ENCODE peak calls at places on chromosome 2, in ten cellular contexts. One of them, this sample, is unnamed. For H3K36me3, the result is how much of the 10 kb centered on the place peaks cover.

GRCh38 chr2:144042751-144043150 is 477.2 kb downstream of the ZEB2 start:
- DNase-seq in endodermal cell: no peak
- DNase-seq in pancreas: no peak
- DNase-seq in neural progenitor cell: no peak
- DNase-seq in fibroblast of lung: no peak
- DNase-seq in uterus: no peak
- DNase-seq in GM06990: no peak
- DNase-seq in right atrium auricular region: no peak
- DNase-seq in lower lobe of right lung: no peak
- DNase-seq in cardiac muscle cell: no peak
- DNase-seq in this sample: no peak

GRCh38 chr2:76965772-76966171 is 556.4 kb downstream of the LRRTM4 start:
- DNase-seq in endodermal cell: no peak
- DNase-seq in fibroblast of lung: no peak
- DNase-seq in cardiac muscle cell: no peak
- DNase-seq in neural progenitor cell: no peak
- DNase-seq in right atrium auricular region: no peak
- DNase-seq in lower lobe of right lung: no peak
- DNase-seq in GM06990: no peak
- DNase-seq in uterus: no peak
- DNase-seq in pancreas: no peak
- DNase-seq in this sample: no peak

GRCh38 chr2:168574856-168575630 is 119.0 kb downstream of the CERS6 start:
- DNase-seq in pancreas: no peak
- DNase-seq in cardiac muscle cell: no peak
- DNase-seq in fibroblast of lung: peak
- DNase-seq in neural progenitor cell: no peak
- DNase-seq in lower lobe of right lung: no peak
- DNase-seq in GM06990: no peak
- DNase-seq in right atrium auricular region: no peak
- DNase-seq in endodermal cell: no peak
- DNase-seq in uterus: no peak
- DNase-seq in this sample: no peak

GRCh38 chr2:70087703-70088507 is 628 bp downstream of the PCBP1 start:
- DNase-seq in fibroblast of lung: peak
- DNase-seq in endodermal cell: peak
- DNase-seq in cardiac muscle cell: peak
- DNase-seq in lower lobe of right lung: peak
- DNase-seq in pancreas: peak
- DNase-seq in neural progenitor cell: peak
- DNase-seq in GM06990: peak
- DNase-seq in right atrium auricular region: peak
- DNase-seq in uterus: peak
- DNase-seq in this sample: peak

GRCh38 chr2:74919827-74920226 is 38.6 kb upstream of the POLE4 start:
- DNase-seq in lower lobe of right lung: peak
- DNase-seq in right atrium auricular region: no peak
- DNase-seq in GM06990: peak
- DNase-seq in fibroblast of lung: peak
- DNase-seq in endodermal cell: peak
- DNase-seq in pancreas: peak
- DNase-seq in uterus: peak
- DNase-seq in cardiac muscle cell: peak
- DNase-seq in neural progenitor cell: peak
- DNase-seq in this sample: peak

GRCh38 chr2:102003696-102004095 is 11.9 kb downstream of the IL1R2 start:
- DNase-seq in lower lobe of right lung: no peak
- DNase-seq in neural progenitor cell: no peak
- DNase-seq in endodermal cell: no peak
- DNase-seq in right atrium auricular region: no peak
- DNase-seq in GM06990: no peak
- DNase-seq in uterus: no peak
- DNase-seq in fibroblast of lung: no peak
- DNase-seq in pancreas: no peak
- DNase-seq in cardiac muscle cell: no peak
- DNase-seq in this sample: no peak

GRCh38 chr2:184735611-184736010 is 137.3 kb downstream of the ZNF804A start:
- DNase-seq in GM06990: no peak
- DNase-seq in uterus: no peak
- DNase-seq in lower lobe of right lung: no peak
- DNase-seq in neural progenitor cell: no peak
- DNase-seq in cardiac muscle cell: no peak
- DNase-seq in pancreas: no peak
- DNase-seq in right atrium auricular region: no peak
- DNase-seq in fibroblast of lung: no peak
- DNase-seq in endodermal cell: no peak
- DNase-seq in this sample: no peak

GRCh38 chr2:56444339-56444738 is 260.5 kb downstream of the CCDC85A start:
- DNase-seq in endodermal cell: no peak
- DNase-seq in fibroblast of lung: no peak
- DNase-seq in lower lobe of right lung: no peak
- DNase-seq in right atrium auricular region: no peak
- DNase-seq in GM06990: no peak
- DNase-seq in pancreas: peak
- DNase-seq in uterus: no peak
- DNase-seq in cardiac muscle cell: no peak
- DNase-seq in neural progenitor cell: peak
- DNase-seq in this sample: peak

GRCh38 chr2:203105996-203106395 is 91.3 kb downstream of the NBEAL1 start:
- DNase-seq in endodermal cell: no peak
- DNase-seq in fibroblast of lung: no peak
- DNase-seq in cardiac muscle cell: peak
- DNase-seq in neural progenitor cell: no peak
- DNase-seq in pancreas: no peak
- DNase-seq in lower lobe of right lung: no peak
- DNase-seq in uterus: no peak
- DNase-seq in GM06990: no peak
- DNase-seq in right atrium auricular region: no peak
- DNase-seq in this sample: no peak

GRCh38 chr2:19649107-19649506 is 252.7 kb downstream of the TTC32 start:
- DNase-seq in uterus: no peak
- DNase-seq in neural progenitor cell: no peak
- DNase-seq in pancreas: no peak
- DNase-seq in lower lobe of right lung: no peak
- DNase-seq in endodermal cell: no peak
- DNase-seq in cardiac muscle cell: peak
- DNase-seq in right atrium auricular region: no peak
- DNase-seq in GM06990: no peak
- DNase-seq in fibroblast of lung: peak
- DNase-seq in this sample: no peak

GRCh38 chr2:18991177-18992168 is 366.9 kb downstream of the OSR1 start:
- DNase-seq in cardiac muscle cell: peak
- DNase-seq in fibroblast of lung: peak
- DNase-seq in pancreas: peak
- DNase-seq in neural progenitor cell: no peak
- DNase-seq in right atrium auricular region: peak
- DNase-seq in lower lobe of right lung: peak
- DNase-seq in GM06990: no peak
- DNase-seq in uterus: peak
- DNase-seq in endodermal cell: no peak
- DNase-seq in this sample: no peak

GRCh38 chr2:23565814-23566213 is 180.8 kb downstream of the KLHL29 start:
- DNase-seq in uterus: no peak
- DNase-seq in lower lobe of right lung: no peak
- DNase-seq in cardiac muscle cell: no peak
- DNase-seq in pancreas: no peak
- DNase-seq in fibroblast of lung: no peak
- DNase-seq in neural progenitor cell: no peak
- DNase-seq in GM06990: no peak
- DNase-seq in endodermal cell: no peak
- DNase-seq in right atrium auricular region: no peak
- DNase-seq in this sample: no peak

GRCh38 chr2:23565374-23565773 is 180.4 kb downstream of the KLHL29 start:
- DNase-seq in pancreas: no peak
- DNase-seq in right atrium auricular region: no peak
- DNase-seq in endodermal cell: no peak
- DNase-seq in uterus: no peak
- DNase-seq in fibroblast of lung: no peak
- DNase-seq in GM06990: no peak
- DNase-seq in neural progenitor cell: no peak
- DNase-seq in lower lobe of right lung: no peak
- DNase-seq in cardiac muscle cell: no peak
- DNase-seq in this sample: no peak

GRCh38 chr2:23564618-23564967 is 179.6 kb downstream of the KLHL29 start:
- DNase-seq in lower lobe of right lung: no peak
- DNase-seq in right atrium auricular region: peak
- DNase-seq in uterus: no peak
- DNase-seq in neural progenitor cell: no peak
- DNase-seq in cardiac muscle cell: no peak
- DNase-seq in fibroblast of lung: no peak
- DNase-seq in GM06990: no peak
- DNase-seq in pancreas: no peak
- DNase-seq in endodermal cell: no peak
- DNase-seq in this sample: no peak

GRCh38 chr2:23567382-23567781 is 182.4 kb downstream of the KLHL29 start:
- DNase-seq in fibroblast of lung: no peak
- DNase-seq in cardiac muscle cell: no peak
- DNase-seq in endodermal cell: no peak
- DNase-seq in neural progenitor cell: no peak
- DNase-seq in right atrium auricular region: no peak
- DNase-seq in lower lobe of right lung: no peak
- DNase-seq in GM06990: no peak
- DNase-seq in uterus: no peak
- DNase-seq in pancreas: no peak
- DNase-seq in this sample: no peak

GRCh38 chr2:23566236-23567142 is 181.5 kb downstream of the KLHL29 start:
- DNase-seq in fibroblast of lung: no peak
- DNase-seq in GM06990: no peak
- DNase-seq in pancreas: no peak
- DNase-seq in neural progenitor cell: peak
- DNase-seq in cardiac muscle cell: no peak
- DNase-seq in lower lobe of right lung: no peak
- DNase-seq in right atrium auricular region: no peak
- DNase-seq in uterus: no peak
- DNase-seq in endodermal cell: peak
- DNase-seq in this sample: no peak
- TF ChIP-seq CTCF in fibroblast of lung: peak
- TF ChIP-seq CTCF in GM06990: peak
- TF ChIP-seq CTCF in pancreas: no peak
- TF ChIP-seq CTCF in neural progenitor cell: peak
- TF ChIP-seq CTCF in cardiac muscle cell: peak
- TF ChIP-seq CTCF in lower lobe of right lung: peak
- TF ChIP-seq CTCF in right atrium auricular region: no peak
- TF ChIP-seq CTCF in uterus: peak
- TF ChIP-seq CTCF in endodermal cell: peak
- TF ChIP-seq CTCF in this sample: peak

GRCh38 chr2:73244580-73244979 is 10.5 kb downstream of the CCT7 start:
- DNase-seq in fibroblast of lung: no peak
- DNase-seq in endodermal cell: no peak
- DNase-seq in pancreas: no peak
- DNase-seq in GM06990: no peak
- DNase-seq in uterus: no peak
- DNase-seq in cardiac muscle cell: no peak
- DNase-seq in right atrium auricular region: no peak
- DNase-seq in neural progenitor cell: no peak
- DNase-seq in lower lobe of right lung: no peak
- DNase-seq in this sample: peak

GRCh38 chr2:73246850-73247249 is 12.7 kb downstream of the CCT7 start:
- DNase-seq in endodermal cell: no peak
- DNase-seq in lower lobe of right lung: no peak
- DNase-seq in right atrium auricular region: no peak
- DNase-seq in neural progenitor cell: no peak
- DNase-seq in cardiac muscle cell: no peak
- DNase-seq in uterus: no peak
- DNase-seq in pancreas: no peak
- DNase-seq in GM06990: no peak
- DNase-seq in fibroblast of lung: no peak
- DNase-seq in this sample: no peak

GRCh38 chr2:73239776-73240175 is 5.7 kb downstream of the CCT7 start:
- DNase-seq in neural progenitor cell: no peak
- DNase-seq in fibroblast of lung: peak
- DNase-seq in GM06990: no peak
- DNase-seq in pancreas: no peak
- DNase-seq in cardiac muscle cell: peak
- DNase-seq in lower lobe of right lung: no peak
- DNase-seq in right atrium auricular region: no peak
- DNase-seq in endodermal cell: no peak
- DNase-seq in uterus: no peak
- DNase-seq in this sample: no peak

GRCh38 chr2:73238976-73239375 is 4.9 kb downstream of the CCT7 start:
- DNase-seq in GM06990: no peak
- DNase-seq in right atrium auricular region: no peak
- DNase-seq in cardiac muscle cell: no peak
- DNase-seq in endodermal cell: no peak
- DNase-seq in fibroblast of lung: no peak
- DNase-seq in pancreas: no peak
- DNase-seq in uterus: no peak
- DNase-seq in neural progenitor cell: no peak
- DNase-seq in lower lobe of right lung: no peak
- DNase-seq in this sample: no peak

GRCh38 chr2:73243884-73244570 is 9.9 kb downstream of the CCT7 start:
- DNase-seq in neural progenitor cell: no peak
- DNase-seq in cardiac muscle cell: peak
- DNase-seq in right atrium auricular region: no peak
- DNase-seq in uterus: no peak
- DNase-seq in GM06990: no peak
- DNase-seq in fibroblast of lung: peak
- DNase-seq in endodermal cell: peak
- DNase-seq in lower lobe of right lung: no peak
- DNase-seq in pancreas: no peak
- DNase-seq in this sample: peak
- H3K36me3 ChIP-seq in neural progenitor cell: under half
- H3K36me3 ChIP-seq in cardiac muscle cell: half or more
- H3K36me3 ChIP-seq in right atrium auricular region: half or more
- H3K36me3 ChIP-seq in uterus: under half
- H3K36me3 ChIP-seq in GM06990: under half
- H3K36me3 ChIP-seq in fibroblast of lung: under half
- H3K36me3 ChIP-seq in endodermal cell: half or more
- H3K36me3 ChIP-seq in lower lobe of right lung: half or more
- H3K36me3 ChIP-seq in pancreas: under half
- H3K36me3 ChIP-seq in this sample: half or more

GRCh38 chr2:38722271-38723115 is 28.7 kb downstream of the SRSF7 start:
- DNase-seq in GM06990: peak
- DNase-seq in cardiac muscle cell: no peak
- DNase-seq in uterus: peak
- DNase-seq in pancreas: no peak
- DNase-seq in endodermal cell: no peak
- DNase-seq in fibroblast of lung: no peak
- DNase-seq in neural progenitor cell: no peak
- DNase-seq in lower lobe of right lung: no peak
- DNase-seq in right atrium auricular region: peak
- DNase-seq in this sample: no peak
- H3K4me3 ChIP-seq in GM06990: peak
- H3K4me3 ChIP-seq in cardiac muscle cell: no peak
- H3K4me3 ChIP-seq in uterus: no peak
- H3K4me3 ChIP-seq in pancreas: no peak
- H3K4me3 ChIP-seq in endodermal cell: no peak
- H3K4me3 ChIP-seq in fibroblast of lung: no peak
- H3K4me3 ChIP-seq in neural progenitor cell: no peak
- H3K4me3 ChIP-seq in lower lobe of right lung: no peak
- H3K4me3 ChIP-seq in right atrium auricular region: no peak
- H3K4me3 ChIP-seq in this sample: no peak

DNA sequence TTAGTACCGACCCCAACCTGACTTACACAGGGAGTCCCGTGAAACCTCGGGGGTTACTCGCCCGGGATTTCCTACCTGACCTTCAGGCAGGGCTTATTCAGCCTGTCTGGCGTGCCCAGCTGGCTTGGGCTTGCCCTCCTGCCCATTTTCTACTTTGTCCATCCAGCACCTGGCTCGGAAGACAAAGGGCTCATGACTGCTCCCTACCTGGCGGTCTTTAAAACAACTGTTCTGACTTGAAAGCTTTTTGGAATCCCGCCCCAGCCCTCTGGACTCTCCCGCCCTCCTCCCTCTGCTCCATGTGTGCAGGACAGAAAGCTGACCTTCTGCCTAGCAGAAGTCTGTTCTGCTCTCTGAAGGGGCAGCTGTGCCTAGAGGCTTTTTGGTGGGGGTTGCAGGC is 43.1 kb downstream of the ACKR3 start:
- DNase-seq in right atrium auricular region: no peak
- DNase-seq in fibroblast of lung: no peak
- DNase-seq in cardiac muscle cell: no peak
- DNase-seq in endodermal cell: peak
- DNase-seq in pancreas: peak
- DNase-seq in neural progenitor cell: no peak
- DNase-seq in uterus: no peak
- DNase-seq in lower lobe of right lung: no peak
- DNase-seq in GM06990: no peak
- DNase-seq in this sample: no peak
- TF ChIP-seq CTCF in right atrium auricular region: no peak
- TF ChIP-seq CTCF in fibroblast of lung: no peak
- TF ChIP-seq CTCF in cardiac muscle cell: no peak
- TF ChIP-seq CTCF in endodermal cell: no peak
- TF ChIP-seq CTCF in pancreas: no peak
- TF ChIP-seq CTCF in neural progenitor cell: no peak
- TF ChIP-seq CTCF in uterus: no peak
- TF ChIP-seq CTCF in lower lobe of right lung: no peak
- TF ChIP-seq CTCF in GM06990: no peak
- TF ChIP-seq CTCF in this sample: no peak

This sample was measured in upper lobe of right lung.